ENCODE peak calls at places on chromosomes 11 and 22, in four cellular contexts. One of them, this sample, is unnamed.

GRCh38 chr11:78549624-78550409 is 24.8 kb downstream of the NARS2 start:
- DNase-seq in left cardiac atrium: no peak
- DNase-seq in naive B cell: no peak
- DNase-seq in AG09309: no peak
- DNase-seq in this sample: no peak

GRCh38 chr11:35629914-35630313 is 11.7 kb downstream of the FJX1 start:
- DNase-seq in left cardiac atrium: no peak
- DNase-seq in naive B cell: no peak
- DNase-seq in AG09309: peak; percentile 98
- DNase-seq in this sample: peak; percentile 96

GRCh38 chr11:134753805-134754130 is 341.7 kb upstream of the B3GAT1 start:
- DNase-seq in left cardiac atrium: no peak
- DNase-seq in naive B cell: no peak
- DNase-seq in AG09309: no peak
- DNase-seq in this sample: no peak

GRCh38 chr11:79431535-79431934 is 9.3 kb downstream of the TENM4 start:
- DNase-seq in left cardiac atrium: no peak
- DNase-seq in naive B cell: no peak
- DNase-seq in AG09309: no peak
- DNase-seq in this sample: no peak

GRCh38 chr11:12802418-12803085 is 128.3 kb downstream of the TEAD1 start:
- DNase-seq in left cardiac atrium: peak; percentile 71
- DNase-seq in naive B cell: no peak
- DNase-seq in AG09309: no peak
- DNase-seq in this sample: no peak

GRCh38 chr11:32188785-32189184 is 97.9 kb downstream of the RCN1 start:
- DNase-seq in left cardiac atrium: no peak
- DNase-seq in naive B cell: no peak
- DNase-seq in AG09309: no peak
- DNase-seq in this sample: no peak

GRCh38 chr22:49519117-49519737 is 308.4 kb downstream of the BRD1 start:
- DNase-seq in left cardiac atrium: no peak
- DNase-seq in naive B cell: no peak
- DNase-seq in AG09309: no peak
- DNase-seq in this sample: no peak

GRCh38 chr11:1751521-1751921 is 1.1 kb upstream of the IFITM10 start:
- DNase-seq in left cardiac atrium: peak; percentile 25
- DNase-seq in naive B cell: no peak
- DNase-seq in AG09309: no peak
- DNase-seq in this sample: no peak

GRCh38 chr22:40196628-40197027 is 18.9 kb downstream of the TNRC6B start:
- DNase-seq in left cardiac atrium: no peak
- DNase-seq in naive B cell: no peak
- DNase-seq in AG09309: no peak
- DNase-seq in this sample: peak; percentile 74

GRCh38 chr11:87324817-87325489 is 287.2 kb downstream of the TMEM135 start:
- DNase-seq in left cardiac atrium: no peak
- DNase-seq in naive B cell: no peak
- DNase-seq in AG09309: no peak
- DNase-seq in this sample: no peak

GRCh38 chr11:69280994-69281393 is 13.0 kb upstream of the MYEOV start:
- DNase-seq in left cardiac atrium: no peak
- DNase-seq in naive B cell: no peak
- DNase-seq in AG09309: peak; percentile 57
- DNase-seq in this sample: peak; percentile 62

GRCh38 chr22:43126506-43127165 is 16.1 kb downstream of the BIK start:
- DNase-seq in left cardiac atrium: no peak
- DNase-seq in naive B cell: no peak
- DNase-seq in AG09309: peak; percentile 11
- DNase-seq in this sample: peak; percentile 44

GRCh38 chr11:78319453-78319955 is 98.1 kb downstream of the GAB2 start:
- DNase-seq in left cardiac atrium: no peak
- DNase-seq in naive B cell: no peak
- DNase-seq in AG09309: no peak
- DNase-seq in this sample: peak; percentile 32

GRCh38 chr11:469684-470667 is 19.9 kb downstream of the PTDSS2 start:
- DNase-seq in left cardiac atrium: peak; percentile 75
- DNase-seq in naive B cell: no peak
- DNase-seq in AG09309: no peak
- DNase-seq in this sample: peak; percentile 65

GRCh38 chr11:46273511-46274205 is 3.8 kb upstream of the CREB3L1 start:
- DNase-seq in left cardiac atrium: no peak
- DNase-seq in naive B cell: no peak
- DNase-seq in AG09309: no peak
- DNase-seq in this sample: no peak

GRCh38 chr22:50542416-50542927 is 3.2 kb upstream of the KLHDC7B start:
- DNase-seq in left cardiac atrium: no peak
- DNase-seq in naive B cell: no peak
- DNase-seq in AG09309: no peak
- DNase-seq in this sample: no peak

GRCh38 chr11:5625281-5625680 is 480 bp downstream of the TRIM34 start:
- DNase-seq in left cardiac atrium: no peak
- DNase-seq in naive B cell: no peak
- DNase-seq in AG09309: no peak
- DNase-seq in this sample: no peak

GRCh38 chr22:42077486-42078125 is 1.9 kb upstream of the SMDT1 start:
- DNase-seq in left cardiac atrium: peak; percentile 32
- DNase-seq in naive B cell: no peak
- DNase-seq in AG09309: no peak
- DNase-seq in this sample: no peak

GRCh38 chr22:22822106-22822505 is 65.5 kb upstream of the IGLL5 start:
- DNase-seq in left cardiac atrium: no peak
- DNase-seq in naive B cell: no peak
- DNase-seq in AG09309: no peak
- DNase-seq in this sample: no peak

GRCh38 chr11:17890333-17890732 is 122.5 kb downstream of the SERGEF start:
- DNase-seq in left cardiac atrium: no peak
- DNase-seq in naive B cell: no peak
- DNase-seq in AG09309: no peak
- DNase-seq in this sample: no peak

GRCh38 chr11:78424334-78425270 is 7.0 kb upstream of the GAB2 start:
- DNase-seq in left cardiac atrium: no peak
- DNase-seq in naive B cell: peak; percentile 67
- DNase-seq in AG09309: no peak
- DNase-seq in this sample: no peak

GRCh38 chr11:6771926-6772898 is at the start of gene OR2AG2:
- DNase-seq in left cardiac atrium: no peak
- DNase-seq in naive B cell: peak; percentile 31
- DNase-seq in AG09309: no peak
- DNase-seq in this sample: no peak